ENCODE peak calls at places on chromosomes 5 and 9, in nine cellular contexts. S is foreskin fibroblast, M is gastrocnemius medialis, A is endothelial cell, H is fibroblast of pulmonary artery, W is T-helper 2 cell, Y is type B pancreatic cell, J is iPS-NIHi11, O is IMR-90. L is an unnamed sample.

GRCh38 chr5:143433680-143434079 is 30.2 kb upstream of the NR3C1 start:
- DNase-seq in S (no peak), M (no peak), A (no peak), H (no peak), W (no peak), Y (no peak), J (no peak), O (no peak), L (no peak)

GRCh38 chr5:31581498-31582099 is 49.5 kb downstream of the C5orf22 start:
- DNase-seq in S (peak), M (no peak), A (no peak), H (peak), W (no peak), Y (no peak), J (no peak), O (peak), L (no peak)

GRCh38 chr5:143413964-143414669 is 10.6 kb upstream of the NR3C1 start:
- DNase-seq in S (no peak), M (no peak), A (no peak), H (no peak), W (no peak), Y (no peak), J (no peak), O (no peak), L (no peak)

GRCh38 chr5:41346609-41347008 is 133.3 kb upstream of the C6 start:
- DNase-seq in S (peak), M (no peak), A (no peak), H (peak), W (no peak), Y (no peak), J (no peak), O (peak), L (no peak)

GRCh38 chr9:69120380-69121154 is 53.5 kb upstream of the TJP2 start:
- DNase-seq in S (no peak), M (no peak), A (peak), H (no peak), W (no peak), Y (peak), J (peak), O (no peak), L (no peak)

GRCh38 chr5:177198738-177199137 is 65.2 kb downstream of the NSD1 start:
- DNase-seq in S (no peak), M (no peak), A (no peak), H (no peak), W (no peak), Y (no peak), J (no peak), O (no peak), L (no peak)

GRCh38 chr5:172832383-172833315 is 1.4 kb upstream of the ERGIC1 start:
- DNase-seq in S (no peak), M (no peak), A (no peak), H (no peak), W (no peak), Y (no peak), J (no peak), O (no peak), L (no peak)

GRCh38 chr9:137305060-137305787 is 3.2 kb upstream of the NRARP start:
- DNase-seq in S (peak), M (no peak), A (peak), H (no peak), W (peak), Y (peak), J (peak), O (no peak), L (peak)

GRCh38 chr9:7784472-7784871 is 15.1 kb downstream of the DMAC1 start:
- DNase-seq in S (no peak), M (no peak), A (no peak), H (no peak), W (no peak), Y (no peak), J (no peak), O (no peak), L (no peak)

GRCh38 chr5:96117863-96118651 is 156.4 kb upstream of the ELL2 start:
- DNase-seq in S (peak), M (no peak), A (no peak), H (peak), W (no peak), Y (no peak), J (no peak), O (peak), L (no peak)

GRCh38 chr9:75803130-75803529 is 87.3 kb upstream of the PCSK5 start:
- DNase-seq in S (peak), M (no peak), A (no peak), H (peak), W (no peak), Y (no peak), J (no peak), O (no peak), L (no peak)

GRCh38 chr9:6889868-6890267 is 132.1 kb downstream of the KDM4C start:
- DNase-seq in S (no peak), M (no peak), A (no peak), H (no peak), W (no peak), Y (no peak), J (no peak), O (no peak), L (no peak)